ENCODE peak calls at places on chromosomes 13 and 19, in four cellular contexts. Y is suprapubic skin, E is A549, U is stomach. B is an unnamed sample.

GRCh38 chr13:61370520-61370919 is 45.1 kb downstream of the PCDH20 start:
- DNase-seq in E (no peak), U (no peak), Y (no peak), B (no peak)

GRCh38 chr13:110185696-110186095 is 121.3 kb downstream of the COL4A1 start:
- DNase-seq in U (no peak), Y (no peak), E (no peak), B (peak)

GRCh38 chr13:40440990-40441820 is 225.2 kb downstream of the FOXO1 start:
- DNase-seq in U (peak), E (no peak), Y (peak), B (peak)

GRCh38 chr13:59790626-59791025 is 373.1 kb downstream of the DIAPH3 start:
- DNase-seq in E (no peak), Y (no peak), U (no peak), B (no peak)

GRCh38 chr13:50676602-50677001 is 166.9 kb downstream of the DLEU7 start:
- DNase-seq in U (no peak), E (no peak), Y (no peak), B (no peak)

GRCh38 chr19:37551123-37551993 is 43.2 kb downstream of the ZNF571 start:
- DNase-seq in Y (no peak), U (no peak), E (no peak), B (no peak)

GRCh38 chr19:20179946-20180345 is 12.9 kb downstream of the ZNF486 start:
- DNase-seq in E (no peak), Y (no peak), U (no peak), B (no peak)

GRCh38 chr19:55454787-55455243 is 6.6 kb downstream of the ISOC2 start:
- DNase-seq in E (peak), U (no peak), Y (no peak), B (no peak)

GRCh38 chr13:32850311-32851052 is 165.7 kb upstream of the KL start:
- DNase-seq in E (no peak), U (no peak), Y (no peak), B (no peak)

GRCh38 chr13:90032841-90033493 is 1314.5 kb upstream of the MIR17HG start:
- DNase-seq in E (no peak), U (no peak), Y (no peak), B (peak)

GRCh38 chr19:5361407-5361806 is 20.8 kb upstream of the PTPRS start:
- DNase-seq in Y (no peak), E (no peak), U (no peak), B (no peak)

GRCh38 chr13:94661396-94661795 is 50.9 kb downstream of the SOX21 start:
- DNase-seq in U (no peak), E (no peak), Y (no peak), B (no peak)

GRCh38 chr19:48668761-48669160 is 4.1 kb downstream of the NTN5 start:
- DNase-seq in U (no peak), Y (no peak), E (no peak), B (no peak)

GRCh38 chr19:47228168-47228936 is 2.6 kb downstream of the BBC3 start:
- DNase-seq in U (peak), Y (peak), E (peak), B (peak)
- TF ChIP-seq EP300 in U (no peak), Y (no peak), E (no peak), B (no peak)

DNA sequence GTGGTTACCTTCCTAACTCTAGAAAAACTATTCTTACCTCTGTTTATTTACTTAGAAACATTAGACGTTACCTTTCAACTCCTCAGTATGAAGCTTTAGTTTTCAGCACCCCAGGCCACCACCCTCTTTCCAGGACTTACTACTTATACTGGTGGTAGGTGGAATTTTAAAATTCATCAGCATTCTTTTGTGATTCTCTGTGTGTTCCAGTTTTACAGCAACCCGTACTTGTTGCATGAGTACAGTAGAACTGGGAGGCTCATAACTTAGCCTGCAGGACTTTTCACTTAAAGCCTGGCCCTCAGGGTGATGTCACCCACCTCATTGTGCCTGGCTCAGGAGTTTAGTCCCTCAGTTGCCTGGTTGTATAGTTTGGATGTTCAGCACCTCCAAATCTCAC is 49.4 kb upstream of the ALOX5AP start:
- DNase-seq in U (no peak), E (no peak), Y (no peak), B (no peak)
- TF ChIP-seq EP300 in U (no peak), E (no peak), Y (no peak), B (no peak)

GRCh38 chr19:7654401-7654800 is 14.4 kb upstream of the RETN start:
- DNase-seq in Y (no peak), E (no peak), U (no peak), B (no peak)

GRCh38 chr19:7655581-7655980 is 13.3 kb upstream of the RETN start:
- DNase-seq in Y (no peak), E (no peak), U (no peak), B (no peak)

GRCh38 chr19:7650148-7650547 is 13.2 kb downstream of the STXBP2 start:
- DNase-seq in Y (no peak), U (no peak), E (no peak), B (no peak)

GRCh38 chr19:7648265-7649014 is 11.5 kb downstream of the STXBP2 start:
- DNase-seq in Y (no peak), E (no peak), U (no peak), B (no peak)

DNA sequence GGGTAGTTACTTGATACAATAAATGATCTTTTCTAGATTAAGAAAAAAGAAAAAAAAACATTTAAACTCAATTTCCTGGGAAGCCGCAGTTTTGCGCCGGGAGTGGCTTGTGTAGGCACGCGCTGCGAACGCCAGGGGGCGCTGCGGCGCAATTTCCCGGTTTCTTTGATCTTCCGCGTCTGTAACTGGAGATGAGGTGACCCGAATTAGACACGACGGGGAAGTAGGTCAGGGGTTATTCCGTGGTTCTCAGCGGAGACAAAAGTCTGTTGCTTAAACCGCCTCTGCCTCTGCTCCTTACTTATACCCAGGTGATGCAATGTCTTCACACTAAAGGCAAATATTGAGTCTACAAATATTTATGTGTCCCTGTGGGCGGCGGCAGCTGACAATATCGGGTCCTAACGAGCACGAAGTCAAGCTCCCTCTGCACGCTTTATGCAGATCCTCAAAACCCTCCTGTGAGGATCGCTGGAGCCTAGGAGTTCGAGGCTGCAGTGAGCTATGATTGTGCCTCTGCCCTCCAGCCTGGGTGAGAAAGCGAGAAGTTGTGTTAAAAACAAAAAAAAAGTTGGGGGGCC is 15.2 kb downstream of the STXBP2 start:
- DNase-seq in E (peak), U (peak), Y (peak), B (peak)
- TF ChIP-seq EP300 in E (no peak), U (no peak), Y (no peak), B (no peak)

DNA sequence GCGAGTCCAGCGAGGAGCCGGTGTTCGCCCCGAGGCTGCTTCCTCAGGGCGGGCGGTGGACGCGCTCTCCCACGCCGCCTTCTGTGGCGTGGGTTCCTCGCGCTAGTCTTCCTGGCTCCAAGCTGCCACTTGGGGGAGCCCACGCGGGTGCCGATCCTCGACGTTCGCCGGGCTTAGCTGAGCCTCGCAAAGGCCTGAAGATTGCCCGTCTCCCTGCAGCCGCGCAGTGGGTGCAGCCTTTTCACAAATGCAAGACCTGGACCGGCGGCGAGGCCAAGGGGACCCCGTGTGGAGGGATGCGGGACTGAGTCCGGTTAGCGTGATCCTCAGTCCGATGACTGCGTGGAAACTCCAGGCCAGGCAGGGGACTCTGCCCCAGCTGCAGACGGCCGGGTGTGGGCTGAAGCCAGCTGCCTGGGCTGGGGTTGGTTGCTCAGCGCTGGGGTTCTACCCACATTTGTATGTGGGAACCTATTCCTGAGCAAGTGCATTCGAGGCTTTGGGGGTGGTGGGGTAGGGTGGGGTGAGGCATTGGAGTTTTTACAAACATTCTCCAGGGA is 16.6 kb upstream of the LRP3 start:
- DNase-seq in U (no peak), Y (peak), E (peak), B (peak)
- TF ChIP-seq EP300 in U (no peak), Y (no peak), E (no peak), B (no peak)

GRCh38 chr19:33520048-33520643 is 1.4 kb downstream of the PEPD start:
- DNase-seq in Y (no peak), E (no peak), U (no peak), B (no peak)

GRCh38 chr19:33518541-33518940 is 3.0 kb downstream of the PEPD start:
- DNase-seq in Y (no peak), E (no peak), U (no peak), B (no peak)

GRCh38 chr19:33515921-33516320 is 5.7 kb downstream of the PEPD start:
- DNase-seq in Y (no peak), E (no peak), U (no peak), B (no peak)

GRCh38 chr19:33519416-33519815 is 2.2 kb downstream of the PEPD start:
- DNase-seq in Y (no peak), E (no peak), U (no peak), B (no peak)

DNA sequence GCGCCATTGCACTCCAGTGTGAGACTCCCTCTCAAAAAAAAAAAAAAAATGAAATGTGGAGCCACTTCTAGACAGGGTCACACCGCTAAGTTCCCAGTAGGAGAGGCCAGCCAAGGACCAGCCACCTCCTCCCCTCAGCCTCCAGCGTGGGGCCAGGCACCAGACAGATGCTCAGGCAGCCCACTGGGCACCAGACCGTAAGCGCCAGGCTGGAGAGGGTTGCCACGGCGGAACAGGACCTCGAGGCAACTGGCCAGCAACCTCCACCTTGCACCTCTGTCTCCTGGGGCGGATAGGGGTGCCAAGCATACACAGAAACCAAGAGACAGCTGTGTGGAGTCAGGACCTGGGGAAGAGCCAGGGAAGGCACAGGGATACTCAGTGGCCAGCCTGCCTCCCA is 3.7 kb downstream of the PEPD start:
- DNase-seq in E (no peak), U (no peak), Y (no peak), B (no peak)
- TF ChIP-seq EP300 in E (no peak), U (no peak), Y (no peak), B (no peak)

GRCh38 chr19:12345197-12345596 is 11.8 kb upstream of the ZNF563 start:
- DNase-seq in Y (no peak), E (no peak), U (no peak), B (no peak)

GRCh38 chr19:12346896-12347295 is 13.5 kb upstream of the ZNF563 start:
- DNase-seq in E (no peak), U (no peak), Y (no peak), B (no peak)

GRCh38 chr19:12350185-12350889 is 15.1 kb downstream of the ZNF442 start:
- DNase-seq in U (no peak), Y (no peak), E (no peak), B (no peak)

GRCh38 chr19:12353375-12353774 is 12.1 kb downstream of the ZNF442 start:
- DNase-seq in Y (no peak), U (no peak), E (no peak), B (no peak)

DNA sequence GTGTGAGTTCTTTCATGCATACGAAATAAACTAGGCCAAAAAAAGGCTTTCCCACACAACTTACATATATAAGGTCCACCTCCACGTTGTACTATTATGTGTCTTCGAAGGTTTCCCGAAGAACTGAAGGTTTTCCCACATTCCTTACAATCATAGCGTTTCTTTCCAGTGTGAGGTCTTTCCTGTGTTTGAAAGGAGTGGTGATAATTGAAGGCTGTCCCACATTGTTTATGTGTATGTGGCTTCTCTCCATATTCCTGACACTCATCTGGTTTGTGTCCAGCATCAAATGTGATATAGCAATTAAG is 14.6 kb downstream of the ZNF442 start:
- DNase-seq in U (no peak), E (no peak), Y (no peak), B (no peak)
- TF ChIP-seq EP300 in U (no peak), E (no peak), Y (no peak), B (no peak)

DNA sequence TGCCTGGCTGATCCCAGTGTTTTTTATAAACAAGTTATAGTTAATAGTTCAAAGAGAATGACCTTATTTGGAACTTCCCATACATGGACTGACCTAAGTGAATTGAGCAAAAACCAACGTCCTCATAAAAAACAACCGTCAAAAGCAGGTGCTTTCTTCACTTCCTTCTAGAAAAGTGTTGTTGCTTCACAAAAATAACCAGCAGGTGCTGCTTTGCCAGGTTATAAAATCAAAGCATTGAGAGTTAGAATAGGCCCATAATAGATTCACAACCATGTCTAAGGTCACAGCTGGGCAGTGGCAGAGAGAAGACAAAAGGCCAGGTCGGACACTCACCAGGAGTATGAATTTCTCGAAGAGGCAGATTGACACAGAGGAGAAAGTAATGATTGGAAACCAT is 9.5 kb downstream of the RUBCNL start:
- DNase-seq in U (no peak), E (no peak), Y (no peak), B (no peak)
- TF ChIP-seq EP300 in U (no peak), E (no peak), Y (no peak), B (no peak)

GRCh38 chr13:44919103-44919804 is 70.0 kb downstream of the NUFIP1 start:
- DNase-seq in Y (no peak), U (no peak), E (no peak), B (no peak)
- TF ChIP-seq EP300 in Y (peak), U (no peak), E (no peak), B (no peak)

B was measured in sigmoid colon.